ENCODE peak calls at places on chromosomes 12 and 14, in five cellular contexts. One of them, this sample, is unnamed.
A peak's percentile ranks its signal among the peaks of the same experiment; 100 is the strongest.

GRCh38 chr12:108666326-108666995 is 32.8 kb upstream of the SELPLG start:
- DNase-seq in bronchial epithelial cell: no peak
- DNase-seq in AG04450: no peak
- DNase-seq in lower leg skin: peak; percentile 90
- DNase-seq in ovary: no peak
- DNase-seq in this sample: no peak

GRCh38 chr14:88439088-88439487 is 53.6 kb downstream of the SPATA7 start:
- DNase-seq in bronchial epithelial cell: no peak
- DNase-seq in AG04450: no peak
- DNase-seq in lower leg skin: no peak
- DNase-seq in ovary: no peak
- DNase-seq in this sample: no peak

GRCh38 chr14:91232052-91232451 is 12.5 kb downstream of the GPR68 start:
- DNase-seq in bronchial epithelial cell: no peak
- DNase-seq in AG04450: no peak
- DNase-seq in lower leg skin: no peak
- DNase-seq in ovary: no peak
- DNase-seq in this sample: no peak

GRCh38 chr14:52878469-52878868 is 72.4 kb downstream of the FERMT2 start:
- DNase-seq in bronchial epithelial cell: no peak
- DNase-seq in AG04450: no peak
- DNase-seq in lower leg skin: no peak
- DNase-seq in ovary: no peak
- DNase-seq in this sample: no peak

GRCh38 chr12:85947286-85947685 is 73.2 kb downstream of the NTS start:
- DNase-seq in bronchial epithelial cell: no peak
- DNase-seq in AG04450: no peak
- DNase-seq in lower leg skin: no peak
- DNase-seq in ovary: no peak
- DNase-seq in this sample: no peak

GRCh38 chr12:68001486-68002466 is 12.5 kb downstream of the IFNG-AS1 start:
- DNase-seq in bronchial epithelial cell: peak; percentile 26
- DNase-seq in AG04450: no peak
- DNase-seq in lower leg skin: no peak
- DNase-seq in ovary: no peak
- DNase-seq in this sample: no peak

GRCh38 chr14:53953828-53954550 is 2.6 kb downstream of the BMP4 start:
- DNase-seq in bronchial epithelial cell: no peak
- DNase-seq in AG04450: no peak
- DNase-seq in lower leg skin: peak; percentile 93
- DNase-seq in ovary: peak; percentile 65
- DNase-seq in this sample: no peak

GRCh38 chr12:110983811-110984210 is 63.4 kb upstream of the MYL2 start:
- DNase-seq in bronchial epithelial cell: no peak
- DNase-seq in AG04450: no peak
- DNase-seq in lower leg skin: no peak
- DNase-seq in ovary: no peak
- DNase-seq in this sample: no peak

GRCh38 chr12:11209098-11209497 is 22.4 kb upstream of the TAS2R42 start:
- DNase-seq in bronchial epithelial cell: no peak
- DNase-seq in AG04450: no peak
- DNase-seq in lower leg skin: no peak
- DNase-seq in ovary: no peak
- DNase-seq in this sample: no peak

GRCh38 chr14:52078721-52079120 is 9.9 kb upstream of the NID2 start:
- DNase-seq in bronchial epithelial cell: no peak
- DNase-seq in AG04450: no peak
- DNase-seq in lower leg skin: no peak
- DNase-seq in ovary: no peak
- DNase-seq in this sample: no peak

GRCh38 chr12:114936148-114937099 is 252.4 kb upstream of the TBX3 start:
- DNase-seq in bronchial epithelial cell: peak; percentile 17
- DNase-seq in AG04450: no peak
- DNase-seq in lower leg skin: no peak
- DNase-seq in ovary: no peak
- DNase-seq in this sample: no peak

GRCh38 chr12:16347391-16348298 is at the start of gene MGST1:
- DNase-seq in bronchial epithelial cell: peak; percentile 74
- DNase-seq in AG04450: no peak
- DNase-seq in lower leg skin: peak; percentile 89
- DNase-seq in ovary: no peak
- DNase-seq in this sample: no peak

GRCh38 chr12:26046886-26047285 is 78.0 kb downstream of the BHLHE41 start:
- DNase-seq in bronchial epithelial cell: no peak
- DNase-seq in AG04450: no peak
- DNase-seq in lower leg skin: no peak
- DNase-seq in ovary: no peak
- DNase-seq in this sample: no peak

GRCh38 chr14:59101441-59101840 is 87.0 kb upstream of the DAAM1 start:
- DNase-seq in bronchial epithelial cell: no peak
- DNase-seq in AG04450: no peak
- DNase-seq in lower leg skin: no peak
- DNase-seq in ovary: no peak
- DNase-seq in this sample: no peak

GRCh38 chr12:14810953-14811483 is 3.0 kb downstream of the SMCO3 start:
- DNase-seq in bronchial epithelial cell: peak; percentile 37
- DNase-seq in AG04450: no peak
- DNase-seq in lower leg skin: no peak
- DNase-seq in ovary: no peak
- DNase-seq in this sample: no peak

GRCh38 chr12:28010036-28010435 is 37.5 kb upstream of the PTHLH start:
- DNase-seq in bronchial epithelial cell: no peak
- DNase-seq in AG04450: no peak
- DNase-seq in lower leg skin: no peak
- DNase-seq in ovary: no peak
- DNase-seq in this sample: no peak

GRCh38 chr14:68231832-68232642 is 412.5 kb downstream of the RAD51B start:
- DNase-seq in bronchial epithelial cell: peak; percentile 75
- DNase-seq in AG04450: no peak
- DNase-seq in lower leg skin: no peak
- DNase-seq in ovary: no peak
- DNase-seq in this sample: no peak

GRCh38 chr14:94823556-94824341 is 53.8 kb upstream of the GSC start:
- DNase-seq in bronchial epithelial cell: peak; percentile 6
- DNase-seq in AG04450: no peak
- DNase-seq in lower leg skin: no peak
- DNase-seq in ovary: no peak
- DNase-seq in this sample: no peak

GRCh38 chr12:76152161-76152807 is 67.8 kb upstream of the NAP1L1 start:
- DNase-seq in bronchial epithelial cell: no peak
- DNase-seq in AG04450: no peak
- DNase-seq in lower leg skin: no peak
- DNase-seq in ovary: no peak
- DNase-seq in this sample: no peak

GRCh38 chr12:29552994-29553748 is 55.7 kb upstream of the OVCH1 start:
- DNase-seq in bronchial epithelial cell: no peak
- DNase-seq in AG04450: no peak
- DNase-seq in lower leg skin: no peak
- DNase-seq in ovary: no peak
- DNase-seq in this sample: no peak

GRCh38 chr12:95547522-95548055 is 3.7 kb downstream of the USP44 start:
- DNase-seq in bronchial epithelial cell: peak; percentile 25
- DNase-seq in AG04450: peak; percentile 92
- DNase-seq in lower leg skin: no peak
- DNase-seq in ovary: no peak
- DNase-seq in this sample: no peak

GRCh38 chr12:90991952-90992465 is 12.8 kb downstream of the EPYC start:
- DNase-seq in bronchial epithelial cell: no peak
- DNase-seq in AG04450: no peak
- DNase-seq in lower leg skin: no peak
- DNase-seq in ovary: no peak
- DNase-seq in this sample: no peak

GRCh38 chr12:46674126-46674525 is 151.7 kb downstream of the SLC38A4 start:
- DNase-seq in bronchial epithelial cell: peak; percentile 44
- DNase-seq in AG04450: no peak
- DNase-seq in lower leg skin: no peak
- DNase-seq in ovary: no peak
- DNase-seq in this sample: no peak

DNA sequence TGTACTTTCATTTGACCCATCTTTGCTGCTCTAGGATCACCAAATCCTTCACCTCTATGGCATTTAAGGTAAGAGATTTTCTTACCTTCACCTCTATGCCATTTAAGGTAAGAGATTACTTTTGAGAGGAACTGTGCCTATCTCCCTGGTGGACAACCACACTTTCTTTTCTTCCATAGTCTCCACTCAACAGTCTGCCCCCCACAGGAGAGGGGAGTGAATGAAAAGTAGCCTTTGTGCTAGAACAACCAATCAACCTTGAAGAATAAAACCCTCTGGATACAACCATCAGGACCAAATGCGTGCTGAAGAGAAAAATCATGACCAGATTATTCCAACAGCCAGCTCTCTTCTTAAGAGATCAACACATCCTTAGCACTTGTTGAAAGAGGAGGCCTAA is 258.6 kb upstream of the TMPO start:
- DNase-seq in bronchial epithelial cell: no peak
- DNase-seq in AG04450: no peak
- DNase-seq in lower leg skin: no peak
- DNase-seq in ovary: no peak
- DNase-seq in this sample: no peak
- TF ChIP-seq CTCF in bronchial epithelial cell: no peak
- TF ChIP-seq CTCF in AG04450: no peak
- TF ChIP-seq CTCF in lower leg skin: no peak
- TF ChIP-seq CTCF in ovary: no peak
- TF ChIP-seq CTCF in this sample: no peak

GRCh38 chr12:119230804-119231203 is 52.1 kb downstream of the HSPB8 start:
- DNase-seq in bronchial epithelial cell: no peak
- DNase-seq in AG04450: no peak
- DNase-seq in lower leg skin: no peak
- DNase-seq in ovary: no peak
- DNase-seq in this sample: no peak
- TF ChIP-seq CTCF in bronchial epithelial cell: no peak
- TF ChIP-seq CTCF in AG04450: no peak
- TF ChIP-seq CTCF in lower leg skin: no peak
- TF ChIP-seq CTCF in ovary: no peak
- TF ChIP-seq CTCF in this sample: no peak

GRCh38 chr14:72515779-72516770 is 377.8 kb downstream of the DPF3 start:
- DNase-seq in bronchial epithelial cell: no peak
- DNase-seq in AG04450: no peak
- DNase-seq in lower leg skin: peak; percentile 84
- DNase-seq in ovary: peak; percentile 47
- DNase-seq in this sample: peak; percentile 69
- TF ChIP-seq CTCF in bronchial epithelial cell: no peak
- TF ChIP-seq CTCF in AG04450: peak; percentile 33
- TF ChIP-seq CTCF in lower leg skin: no peak
- TF ChIP-seq CTCF in ovary: no peak
- TF ChIP-seq CTCF in this sample: no peak

DNA sequence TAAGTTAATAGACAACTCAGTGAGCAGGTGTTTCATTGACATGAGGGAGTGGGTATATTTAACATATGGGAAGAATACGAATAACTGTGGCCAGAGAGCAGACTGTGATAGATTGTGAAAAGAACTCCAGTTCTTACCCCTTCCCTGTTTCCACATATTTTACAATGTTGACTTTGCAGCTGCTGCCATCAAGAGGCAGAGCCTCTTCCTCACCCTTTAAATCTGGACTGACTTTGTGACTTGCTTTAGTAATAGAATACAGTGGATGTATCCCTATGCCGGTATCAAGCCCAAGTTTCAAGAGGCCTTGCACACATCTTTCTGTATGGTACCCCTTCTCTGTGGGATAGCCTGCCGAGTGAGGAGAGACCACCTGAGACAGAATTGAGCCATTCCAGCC is 356.7 kb downstream of the ETNK1 start:
- DNase-seq in bronchial epithelial cell: peak; percentile 40
- DNase-seq in AG04450: no peak
- DNase-seq in lower leg skin: no peak
- DNase-seq in ovary: no peak
- DNase-seq in this sample: no peak
- TF ChIP-seq CTCF in bronchial epithelial cell: peak; percentile 20
- TF ChIP-seq CTCF in AG04450: peak; percentile 16
- TF ChIP-seq CTCF in lower leg skin: no peak
- TF ChIP-seq CTCF in ovary: no peak
- TF ChIP-seq CTCF in this sample: peak; percentile 26

GRCh38 chr14:32593290-32593942 is 264.3 kb downstream of the AKAP6 start:
- DNase-seq in bronchial epithelial cell: peak; percentile 60
- DNase-seq in AG04450: peak; percentile 21
- DNase-seq in lower leg skin: no peak
- DNase-seq in ovary: no peak
- DNase-seq in this sample: no peak

GRCh38 chr14:32590157-32590556 is 261.1 kb downstream of the AKAP6 start:
- DNase-seq in bronchial epithelial cell: no peak
- DNase-seq in AG04450: no peak
- DNase-seq in lower leg skin: no peak
- DNase-seq in ovary: no peak
- DNase-seq in this sample: no peak

GRCh38 chr14:32584079-32584478 is 255.0 kb downstream of the AKAP6 start:
- DNase-seq in bronchial epithelial cell: peak; percentile 84
- DNase-seq in AG04450: no peak
- DNase-seq in lower leg skin: no peak
- DNase-seq in ovary: no peak
- DNase-seq in this sample: no peak

GRCh38 chr14:32588448-32589320 is 259.6 kb downstream of the AKAP6 start:
- DNase-seq in bronchial epithelial cell: peak; percentile 55
- DNase-seq in AG04450: no peak
- DNase-seq in lower leg skin: no peak
- DNase-seq in ovary: no peak
- DNase-seq in this sample: no peak
- TF ChIP-seq CTCF in bronchial epithelial cell: peak; percentile 65
- TF ChIP-seq CTCF in AG04450: peak; percentile 90
- TF ChIP-seq CTCF in lower leg skin: no peak
- TF ChIP-seq CTCF in ovary: no peak
- TF ChIP-seq CTCF in this sample: peak; percentile 50

DNA sequence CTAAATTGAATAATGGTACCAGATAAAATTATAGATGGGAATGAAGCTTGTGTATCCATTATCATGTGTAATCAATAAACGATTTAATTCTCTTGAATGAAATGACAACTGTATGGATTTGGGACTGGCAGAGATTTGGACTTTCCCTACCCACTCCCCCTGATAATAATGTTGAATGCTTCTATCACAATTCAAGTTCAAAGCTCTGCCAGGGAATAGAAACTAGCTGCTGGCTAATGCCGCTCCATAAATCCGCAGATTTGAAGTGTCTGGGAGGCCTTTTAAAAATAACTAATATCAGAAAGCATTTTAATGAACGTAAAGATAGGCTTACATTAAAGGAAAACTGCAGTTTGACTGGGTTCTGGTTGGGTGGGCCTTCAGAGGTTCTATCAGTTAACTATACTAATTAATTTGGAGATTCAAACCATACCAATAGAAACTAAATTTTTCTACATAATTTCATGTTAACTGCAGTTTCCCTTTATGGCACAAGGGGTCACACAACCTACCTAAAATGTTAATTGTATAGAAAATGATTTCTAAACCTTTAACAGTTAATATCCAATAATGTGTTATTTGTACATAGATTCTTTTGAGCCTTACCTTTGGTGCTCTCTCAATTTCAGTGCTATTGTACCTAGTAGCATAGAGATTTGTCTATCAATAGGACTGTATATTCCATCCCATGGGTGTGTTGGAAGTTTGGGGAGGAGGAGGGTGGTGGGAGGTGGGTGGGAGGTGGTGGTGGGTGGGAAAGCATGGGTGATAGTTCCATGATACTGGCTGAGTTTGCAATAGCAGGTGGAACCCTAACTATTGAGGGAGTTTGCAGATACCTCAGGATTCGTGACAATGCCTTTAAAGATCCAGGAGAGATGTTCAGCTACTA is 4.9 kb downstream of the HNRNPA1 start:
- DNase-seq in bronchial epithelial cell: no peak
- DNase-seq in AG04450: no peak
- DNase-seq in lower leg skin: no peak
- DNase-seq in ovary: no peak
- DNase-seq in this sample: no peak
- TF ChIP-seq CTCF in bronchial epithelial cell: peak; percentile 7
- TF ChIP-seq CTCF in AG04450: peak; percentile 46
- TF ChIP-seq CTCF in lower leg skin: no peak
- TF ChIP-seq CTCF in ovary: no peak
- TF ChIP-seq CTCF in this sample: peak; percentile 47